ENCODE peak calls at places on chromosomes 6 and 20, in four cellular contexts. C is EH, U is H4, E is ovary. W is an unnamed sample.

GRCh38 chr6:33750244-33750991 is 3.7 kb upstream of the IP6K3 start:
- DNase-seq in E (peak), C (no peak), U (no peak), W (no peak)

GRCh38 chr20:61904456-61904855 is 161.2 kb downstream of the TAF4 start:
- DNase-seq in C (no peak), E (no peak), U (no peak), W (no peak)

GRCh38 chr6:36599791-36600209 is 5.6 kb downstream of the SRSF3 start:
- DNase-seq in E (peak), C (peak), U (no peak), W (no peak)

GRCh38 chr6:92125681-92126080 is 1293.7 kb downstream of the EPHA7 start:
- DNase-seq in C (no peak), U (no peak), E (no peak), W (no peak)

GRCh38 chr6:106119991-106120390 is 33.9 kb downstream of the PRDM1 start:
- DNase-seq in E (no peak), U (no peak), C (no peak), W (no peak)

GRCh38 chr20:17725094-17725835 is 25.5 kb downstream of the BANF2 start:
- DNase-seq in E (no peak), U (no peak), C (no peak), W (peak)

GRCh38 chr6:47631248-47632196 is 66.9 kb upstream of the ADGRF4 start:
- DNase-seq in E (no peak), U (peak), C (peak), W (peak)

GRCh38 chr20:49894073-49894470 is 21.3 kb downstream of the SPATA2 start:
- DNase-seq in U (no peak), E (no peak), C (no peak), W (no peak)

GRCh38 chr20:22581437-22582385 is 2.7 kb downstream of the FOXA2 start:
- DNase-seq in E (no peak), U (no peak), C (no peak), W (peak)

GRCh38 chr6:25061289-25061945 is 125.7 kb upstream of the RIPOR2 start:
- DNase-seq in E (peak), C (peak), U (no peak), W (no peak)

GRCh38 chr6:29949934-29950333 is 7.6 kb downstream of the HLA-A start:
- DNase-seq in C (no peak), U (no peak), E (no peak), W (no peak)

GRCh38 chr20:43584448-43585138 is 6.1 kb upstream of the IFT52 start:
- DNase-seq in C (peak), E (no peak), U (peak), W (no peak)

W was measured in NCI-H69.